ENCODE peak calls at places on chromosomes 2 and 18, in four cellular contexts. B is activated T-cell treated with anti-CD3 and anti-CD28 coated beads, Interleukin-2, amount 50 U/mL, for 72 hours; S is HFFc6; A is foreskin melanocyte. H is an unnamed sample.

GRCh38 chr18:48479531-48479930 is 59.3 kb upstream of the CTIF start:
- DNase-seq in B (no peak), S (no peak), A (no peak), H (no peak)

GRCh38 chr2:106867231-106867943 is 18.6 kb downstream of the ST6GAL2 start:
- DNase-seq in B (no peak), S (no peak), A (no peak), H (no peak)

GRCh38 chr2:236551843-236552542 is 17.6 kb upstream of the ACKR3 start:
- DNase-seq in B (no peak), S (no peak), A (no peak), H (no peak)

GRCh38 chr2:18752667-18753422 is 163.5 kb upstream of the NT5C1B start:
- DNase-seq in B (no peak), S (peak; percentile 57), A (no peak), H (no peak)

GRCh38 chr2:17426708-17427107 is 91.5 kb downstream of the RAD51AP2 start:
- DNase-seq in B (no peak), S (no peak), A (no peak), H (no peak)

GRCh38 chr18:69383191-69383590 is 17.5 kb upstream of the DOK6 start:
- DNase-seq in B (no peak), S (no peak), A (no peak), H (no peak)

GRCh38 chr18:70422061-70422965 is 133.5 kb downstream of the SOCS6 start:
- DNase-seq in B (no peak), S (peak; percentile 91), A (peak; percentile 76), H (no peak)

GRCh38 chr2:96470636-96471035 is 34.5 kb downstream of the NEURL3 start:
- DNase-seq in B (peak; percentile 77), S (no peak), A (peak; percentile 14), H (peak; percentile 52)

GRCh38 chr2:27832396-27832795 is 57.8 kb downstream of the RBKS start:
- DNase-seq in B (no peak), S (peak; percentile 45), A (no peak), H (no peak)

GRCh38 chr2:169095631-169096105 is 26.3 kb downstream of the DHRS9 start:
- DNase-seq in B (no peak), S (peak; percentile 76), A (peak; percentile 94), H (peak; percentile 29)

GRCh38 chr18:30679285-30679930 is 363.1 kb downstream of the DSC3 start:
- DNase-seq in B (no peak), S (no peak), A (no peak), H (no peak)

GRCh38 chr2:119283873-119284331 is 60.3 kb downstream of the STEAP3 start:
- DNase-seq in B (no peak), S (peak; percentile 92), A (no peak), H (no peak)

H was measured in activated CD8-positive, alpha-beta T cell treated with anti-CD3 and anti-CD28 coated beads, Interleukin-2, amount 10 ng/mL, durations not matched to agents 7 days and 5 days.